ENCODE peak calls at places on chromosomes 16 and 17, in nine cellular contexts. B is A549, I is HCT116, C is HL-60, J is GM12878, Z is K562, U is SK-N-SH, E is HepG2, R is Panc1. W is an unnamed sample.

GRCh38 chr16:79400462-79401149 is 199.9 kb downstream of the MAF start:
- DNase-seq in E (peak; percentile 52), C (no peak), J (no peak), R (no peak), U (no peak), B (no peak), I (no peak), Z (peak; percentile 93), W (no peak)

GRCh38 chr16:19935696-19936095 is 51.0 kb upstream of the GPRC5B start:
- DNase-seq in R (no peak), Z (no peak), I (no peak), E (no peak), U (peak; percentile 49), C (no peak), B (no peak), J (no peak), W (no peak)

GRCh38 chr17:38447502-38448095 is 19.3 kb downstream of the ARHGAP23 start:
- DNase-seq in U (no peak), B (no peak), R (no peak), E (no peak), J (no peak), Z (no peak), I (no peak), C (no peak), W (no peak)

GRCh38 chr17:71412803-71413202 is 708.0 kb upstream of the SOX9 start:
- DNase-seq in I (peak; percentile 93), E (no peak), B (peak; percentile 84), U (no peak), J (no peak), Z (no peak), C (no peak), R (peak; percentile 93), W (no peak)

GRCh38 chr16:30985401-30986128 is 558 bp downstream of the HSD3B7 start:
- DNase-seq in C (no peak), I (peak; percentile 37), R (no peak), B (peak; percentile 65), J (no peak), Z (peak; percentile 60), U (peak; percentile 63), E (peak; percentile 86), W (peak; percentile 79)

GRCh38 chr17:10177131-10177920 is 21.1 kb downstream of the GAS7 start:
- DNase-seq in J (no peak), E (no peak), R (no peak), U (no peak), I (no peak), Z (no peak), B (no peak), C (no peak), W (no peak)

GRCh38 chr17:37043201-37043600 is 94.4 kb downstream of the AATF start:
- DNase-seq in I (no peak), U (no peak), B (peak; percentile 16), J (no peak), R (no peak), Z (no peak), E (peak; percentile 80), C (no peak), W (no peak)

GRCh38 chr17:28291780-28292330 is 27.1 kb upstream of the TMEM97 start:
- DNase-seq in Z (no peak), U (no peak), J (no peak), R (no peak), E (no peak), B (no peak), C (no peak), I (no peak), W (no peak)

GRCh38 chr16:88387941-88388627 is 5.3 kb downstream of the ZNF469 start:
- DNase-seq in C (no peak), E (peak; percentile 30), Z (no peak), I (no peak), B (peak; percentile 87), R (no peak), U (no peak), J (no peak), W (peak; percentile 32)

GRCh38 chr17:74512624-74513084 is 18.6 kb downstream of the CD300LB start:
- DNase-seq in B (peak; percentile 15), C (peak; percentile 89), R (no peak), U (no peak), E (no peak), I (no peak), Z (no peak), J (peak; percentile 26), W (no peak)

GRCh38 chr17:45759761-45760160 is 24.4 kb upstream of the CRHR1 start:
- DNase-seq in J (no peak), Z (peak; percentile 25), I (peak; percentile 52), B (peak; percentile 63), E (no peak), U (peak; percentile 52), C (no peak), R (no peak), W (peak; percentile 62)

GRCh38 chr17:73770115-73770848 is 126.0 kb upstream of the SDK2 start:
- DNase-seq in U (peak; percentile 88), I (peak; percentile 21), R (peak; percentile 4), Z (peak; percentile 8), B (peak; percentile 85), J (no peak), C (no peak), E (no peak), W (no peak)

GRCh38 chr16:525520-526180 is 1.9 kb upstream of the CAPN15 start:
- DNase-seq in U (no peak), E (no peak), I (peak; percentile 57), J (peak; percentile 62), C (peak; percentile 73), B (peak; percentile 72), Z (peak; percentile 82), R (peak; percentile 81), W (no peak)

GRCh38 chr17:61805399-61805798 is 57.9 kb downstream of the BRIP1 start:
- DNase-seq in E (no peak), I (peak; percentile 13), J (no peak), B (no peak), Z (no peak), U (no peak), C (no peak), R (no peak), W (no peak)

GRCh38 chr16:1512174-1512573 is 19.0 kb downstream of the TELO2 start:
- DNase-seq in I (no peak), U (no peak), C (no peak), Z (no peak), B (no peak), E (no peak), R (no peak), J (no peak), W (peak; percentile 51)

GRCh38 chr16:19991614-19992013 is 82.1 kb downstream of the GPR139 start:
- DNase-seq in Z (peak; percentile 3), J (no peak), R (no peak), U (no peak), C (no peak), B (no peak), E (peak; percentile 20), I (no peak), W (peak; percentile 41)

GRCh38 chr16:5875416-5875815 is 777.8 kb upstream of the EEF2KMT start:
- DNase-seq in Z (no peak), E (no peak), C (no peak), U (no peak), J (no peak), R (no peak), B (no peak), I (no peak), W (no peak)

GRCh38 chr17:41974031-41974430 is 7.4 kb downstream of the CNP start:
- DNase-seq in E (no peak), J (no peak), Z (no peak), C (no peak), R (no peak), U (no peak), B (no peak), I (no peak), W (no peak)

DNA sequence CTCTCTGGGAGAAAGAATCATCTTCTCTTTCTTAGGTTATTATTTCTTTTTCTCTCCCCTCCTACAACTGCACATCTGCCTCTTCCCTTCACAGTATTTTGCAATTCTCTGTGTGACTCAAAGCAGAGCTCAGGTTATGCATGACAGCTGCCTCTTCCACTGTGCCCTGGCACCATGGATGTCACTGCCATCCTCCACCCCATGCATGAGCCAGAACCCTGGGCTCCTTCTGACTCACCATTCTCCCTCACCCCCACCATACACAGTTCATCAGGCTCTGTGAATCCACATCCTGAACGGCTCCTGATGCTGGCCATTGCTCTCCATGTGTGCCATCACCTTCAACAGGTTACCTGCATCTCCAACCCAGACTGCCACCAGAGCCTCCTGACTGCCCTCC is 23.9 kb downstream of the CA10 start:
- DNase-seq in Z (no peak), E (no peak), J (no peak), B (no peak), U (no peak), R (no peak), C (no peak), I (no peak), W (no peak)
- TF ChIP-seq REST in Z (no peak), E (no peak), J (no peak), B (no peak), U (no peak), R (no peak), C (no peak), I (no peak), W (no peak)

GRCh38 chr16:11619327-11619851 is 32.7 kb upstream of the LITAF start:
- DNase-seq in I (no peak), U (no peak), J (peak; percentile 37), B (no peak), E (no peak), Z (no peak), C (no peak), R (no peak), W (no peak)
- TF ChIP-seq REST in I (no peak), U (no peak), J (no peak), B (no peak), E (no peak), Z (no peak), C (no peak), R (no peak), W (no peak)

DNA sequence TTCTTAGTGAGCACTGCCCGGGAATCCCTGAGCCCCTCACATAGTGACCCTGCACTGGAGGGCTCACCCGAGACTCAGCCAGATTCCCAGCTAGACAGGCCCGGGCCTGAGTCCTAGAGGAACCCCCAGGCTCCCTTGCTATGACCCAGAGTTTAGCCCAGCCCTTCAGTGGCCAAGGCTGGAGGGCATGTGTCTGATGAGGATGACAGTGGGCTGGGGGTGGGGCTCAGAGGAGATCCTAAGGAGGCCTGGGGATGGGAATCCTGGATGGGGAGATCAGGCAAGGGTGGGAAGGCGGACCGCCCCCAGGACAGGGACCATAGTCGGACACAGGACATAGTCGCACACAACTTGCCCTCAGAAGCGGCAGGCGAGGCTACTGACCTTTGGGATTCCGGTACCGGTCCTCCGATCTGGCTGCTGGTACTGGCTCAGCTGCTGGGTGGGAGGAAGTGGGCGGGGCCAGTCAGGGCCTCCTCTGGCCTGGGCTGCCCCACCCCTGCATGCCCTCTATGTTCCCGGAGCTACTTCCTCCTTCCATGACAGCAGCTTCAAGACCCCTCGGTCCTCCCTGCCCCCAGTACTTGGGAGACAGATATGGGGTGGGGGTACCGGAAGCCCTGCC is 1.1 kb downstream of the CD79B start:
- DNase-seq in R (no peak), B (no peak), U (peak; percentile 50), Z (peak; percentile 53), E (no peak), I (no peak), J (no peak), C (peak; percentile 51), W (peak; percentile 72)
- TF ChIP-seq REST in R (no peak), B (no peak), U (no peak), Z (no peak), E (no peak), I (no peak), J (no peak), C (no peak), W (no peak)

DNA sequence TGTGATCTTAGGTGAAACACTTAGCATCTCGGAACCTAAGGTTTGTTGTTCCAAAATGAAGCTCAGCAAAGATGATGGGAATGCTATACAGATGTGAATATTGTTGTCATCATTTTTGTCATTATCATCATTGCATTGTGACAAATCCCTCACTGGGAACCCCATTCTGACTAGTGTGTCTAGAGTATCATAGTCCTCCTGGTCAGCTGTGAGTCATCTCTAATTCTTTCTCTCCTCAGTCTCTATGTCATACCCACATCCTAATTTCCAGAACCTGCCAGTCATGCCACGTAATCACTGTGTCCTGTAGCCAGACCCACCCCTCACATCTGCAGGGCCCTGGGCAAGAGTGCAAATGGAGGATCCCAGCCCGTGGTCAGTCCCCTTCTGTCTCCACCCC is 60.5 kb upstream of the CLEC3A start:
- DNase-seq in I (no peak), C (no peak), J (no peak), B (no peak), Z (no peak), E (no peak), R (no peak), U (no peak), W (no peak)
- TF ChIP-seq REST in I (no peak), C (no peak), J (no peak), B (no peak), Z (no peak), E (no peak), R (no peak), U (no peak), W (no peak)